ENCODE peak calls at places on chromosomes 2 and 18, in four cellular contexts. Z is OCI-LY7, J is fibroblast of lung, A is GM23248. W is an unnamed sample.

GRCh38 chr2:127226520-127227263 is 6.6 kb upstream of the CYP27C1 start:
- DNase-seq in Z (no peak), J (peak; percentile 95), A (peak; percentile 91), W (no peak)

GRCh38 chr2:153871231-153872221 is at the start of gene GALNT13:
- DNase-seq in Z (no peak), J (peak; percentile 55), A (peak; percentile 31), W (no peak)

GRCh38 chr2:176383100-176383499 is 113.9 kb downstream of the MTX2 start:
- DNase-seq in Z (no peak), J (no peak), A (no peak), W (peak; percentile 14)

GRCh38 chr2:120561393-120562035 is 174.2 kb upstream of the GLI2 start:
- DNase-seq in Z (no peak), J (no peak), A (no peak), W (no peak)

GRCh38 chr18:22900558-22901183 is 32.5 kb upstream of the RBBP8 start:
- DNase-seq in Z (no peak), J (peak; percentile 13), A (peak; percentile 7), W (no peak)

GRCh38 chr2:236671820-236672520 is 102.3 kb downstream of the ACKR3 start:
- DNase-seq in Z (no peak), J (no peak), A (no peak), W (no peak)

GRCh38 chr2:174208026-174208425 is 40.3 kb downstream of the OLA1 start:
- DNase-seq in Z (no peak), J (no peak), A (no peak), W (no peak)

GRCh38 chr2:54656863-54657262 is 66.6 kb upstream of the EML6 start:
- DNase-seq in Z (no peak), J (no peak), A (no peak), W (no peak)

GRCh38 chr2:196902828-196903227 is 23.7 kb downstream of the PGAP1 start:
- DNase-seq in Z (no peak), J (peak; percentile 42), A (peak; percentile 36), W (no peak)

GRCh38 chr2:56184500-56184996 is 758 bp downstream of the CCDC85A start:
- DNase-seq in Z (no peak), J (peak; percentile 34), A (peak; percentile 49), W (no peak)

GRCh38 chr2:69169990-69170389 is 157.0 kb downstream of the ANTXR1 start:
- DNase-seq in Z (no peak), J (peak; percentile 87), A (peak; percentile 75), W (peak; percentile 60)

GRCh38 chr2:181038796-181039195 is 58.4 kb downstream of the UBE2E3 start:
- DNase-seq in Z (no peak), J (peak; percentile 51), A (peak; percentile 26), W (no peak)

GRCh38 chr2:241561811-241562210 is 3.3 kb downstream of the BOK start:
- DNase-seq in Z (no peak), J (peak; percentile 81), A (peak; percentile 90), W (no peak)

GRCh38 chr18:53799134-53799533 is 425.3 kb downstream of the MBD2 start:
- DNase-seq in Z (no peak), J (peak; percentile 60), A (peak; percentile 83), W (no peak)

GRCh38 chr2:80238692-80239469 is 65.7 kb downstream of the LRRTM1 start:
- DNase-seq in Z (peak; percentile 29), J (peak; percentile 3), A (peak; percentile 42), W (peak; percentile 85)

GRCh38 chr2:167602122-167602521 is 645.3 kb downstream of the STK39 start:
- DNase-seq in Z (no peak), J (no peak), A (no peak), W (no peak)

GRCh38 chr2:84486436-84487115 is 27.5 kb upstream of the SUCLG1 start:
- DNase-seq in Z (no peak), J (peak; percentile 58), A (peak; percentile 43), W (no peak)

GRCh38 chr2:143936758-143937562 is 583.0 kb downstream of the ZEB2 start:
- DNase-seq in Z (no peak), J (peak; percentile 61), A (peak; percentile 70), W (peak; percentile 69)

GRCh38 chr2:22929998-22930397 is 455.0 kb upstream of the KLHL29 start:
- DNase-seq in Z (no peak), J (no peak), A (no peak), W (no peak)

GRCh38 chr2:22930781-22931180 is 454.2 kb upstream of the KLHL29 start:
- DNase-seq in Z (no peak), J (no peak), A (no peak), W (no peak)

GRCh38 chr2:22932288-22932687 is 452.7 kb upstream of the KLHL29 start:
- DNase-seq in Z (no peak), J (no peak), A (no peak), W (no peak)

DNA sequence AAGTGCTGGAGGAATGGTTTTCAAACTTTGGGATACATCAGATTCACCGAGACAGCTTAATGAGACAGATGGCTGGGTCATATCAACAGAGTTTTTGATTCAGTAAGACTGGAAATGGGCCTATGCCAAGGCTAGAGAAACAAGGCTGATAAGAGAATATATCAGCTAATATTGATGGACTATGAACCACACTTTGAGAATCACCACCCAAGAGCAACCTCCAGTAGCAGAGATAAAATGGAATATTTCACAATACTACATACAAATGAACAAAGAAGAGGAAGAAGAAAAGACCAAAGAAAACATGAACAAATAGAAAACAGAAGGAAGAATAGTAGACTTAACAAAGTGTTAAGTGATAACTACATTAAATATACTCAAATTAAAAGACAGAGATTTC is 450.2 kb upstream of the KLHL29 start:
- DNase-seq in Z (no peak), J (no peak), A (no peak), W (no peak)
- H3K27ac ChIP-seq in Z (no peak overlapping the region), J (no peak overlapping the region), A (no peak overlapping the region), W (no peak overlapping the region)

GRCh38 chr2:112059671-112060070 is 4.6 kb downstream of the TMEM87B start:
- DNase-seq in Z (no peak), J (no peak), A (no peak), W (no peak)

GRCh38 chr2:112062894-112063293 is 7.8 kb downstream of the TMEM87B start:
- DNase-seq in Z (no peak), J (no peak), A (no peak), W (no peak)

GRCh38 chr2:112061840-112062239 is 6.8 kb downstream of the TMEM87B start:
- DNase-seq in Z (no peak), J (no peak), A (no peak), W (no peak)

GRCh38 chr2:112065486-112065885 is 10.4 kb downstream of the TMEM87B start:
- DNase-seq in Z (no peak), J (no peak), A (no peak), W (no peak)

GRCh38 chr2:112061299-112061698 is 6.2 kb downstream of the TMEM87B start:
- DNase-seq in Z (no peak), J (peak; percentile 79), A (no peak), W (no peak)
- H3K79me2 ChIP-seq in Z (peaks cover 13% of the 10 kb centered on the region), J (peaks cover 34% of the 10 kb centered on the region), A (peaks cover 81% of the 10 kb centered on the region), W (peaks cover 81% of the 10 kb centered on the region)

GRCh38 chr2:10977636-10978035 is 65.9 kb downstream of the KCNF1 start:
- DNase-seq in Z (no peak), J (peak; percentile 9), A (no peak), W (no peak)
- H3K27ac ChIP-seq in Z (no peak overlapping the region), J (no peak overlapping the region), A (no peak overlapping the region), W (no peak overlapping the region)

GRCh38 chr2:134227666-134228065 is 26.2 kb upstream of the MGAT5 start:
- DNase-seq in Z (no peak), J (no peak), A (no peak), W (no peak)
- H3K79me2 ChIP-seq in Z (peaks cover 51% of the 10 kb centered on the region), J (peaks cover 22% of the 10 kb centered on the region), A (peaks cover 19% of the 10 kb centered on the region), W (no peaks in the 10 kb centered on the region)

W was measured in Karpas-422.